ENCODE peak calls at places on chromosome 5, in five cellular contexts. C is lower lobe of right lung, H is GM23338, K is SJSA1, P is cardiac muscle cell. E is an unnamed sample.

GRCh38 chr5:128276537-128277216 is 193.1 kb downstream of the SLC12A2 start:
- DNase-seq in C (no peak), H (no peak), K (no peak), P (peak; percentile 44), E (peak; percentile 50)

GRCh38 chr5:172163346-172163745 is 24.7 kb downstream of the STK10 start:
- DNase-seq in C (no peak), H (no peak), K (no peak), P (no peak), E (no peak)

GRCh38 chr5:124996764-124997077 is 250.3 kb upstream of the ZNF608 start:
- DNase-seq in C (no peak), H (peak; percentile 81), K (peak; percentile 57), P (peak; percentile 31), E (peak; percentile 78)

GRCh38 chr5:115170128-115170923 is 618 bp upstream of the TRIM36 start:
- DNase-seq in C (peak; percentile 52), H (peak; percentile 73), K (no peak), P (no peak), E (no peak)

GRCh38 chr5:121006206-121006605 is 542.1 kb downstream of the PRR16 start:
- DNase-seq in C (no peak), H (no peak), K (no peak), P (no peak), E (no peak)

GRCh38 chr5:168714046-168714445 is 134.9 kb upstream of the PANK3 start:
- DNase-seq in C (no peak), H (no peak), K (peak; percentile 46), P (peak; percentile 25), E (peak; percentile 56)

GRCh38 chr5:169788168-169788567 is 151.1 kb downstream of the DOCK2 start:
- DNase-seq in C (no peak), H (no peak), K (peak; percentile 81), P (peak; percentile 50), E (peak; percentile 56)

GRCh38 chr5:150009671-150010387 is 9.3 kb downstream of the HMGXB3 start:
- DNase-seq in C (no peak), H (no peak), K (no peak), P (peak; percentile 58), E (no peak)

GRCh38 chr5:133930061-133930823 is 38.2 kb downstream of the C5orf15 start:
- DNase-seq in C (no peak), H (no peak), K (peak; percentile 78), P (peak; percentile 59), E (peak; percentile 66)

GRCh38 chr5:179119415-179120170 is 59.4 kb downstream of the ZNF354C start:
- DNase-seq in C (peak; percentile 26), H (no peak), K (no peak), P (no peak), E (no peak)

GRCh38 chr5:14467886-14468285 is 113.7 kb upstream of the OTULINL start:
- DNase-seq in C (no peak), H (no peak), K (no peak), P (no peak), E (peak; percentile 88)

GRCh38 chr5:153896701-153897100 is 142.0 kb downstream of the FAM114A2 start:
- DNase-seq in C (no peak), H (no peak), K (no peak), P (peak; percentile 2), E (peak; percentile 66)

GRCh38 chr5:149210968-149211495 is 60.6 kb upstream of the AFAP1L1 start:
- DNase-seq in C (no peak), H (peak; percentile 28), K (peak; percentile 93), P (peak; percentile 12), E (peak; percentile 47)

GRCh38 chr5:39461007-39461682 is 36.4 kb upstream of the DAB2 start:
- DNase-seq in C (peak; percentile 41), H (no peak), K (no peak), P (no peak), E (no peak)

GRCh38 chr5:174411513-174411819 is 312.9 kb upstream of the MSX2 start:
- DNase-seq in C (no peak), H (no peak), K (no peak), P (no peak), E (no peak)

GRCh38 chr5:66595877-66596790 is at the start of gene MAST4:
- DNase-seq in C (peak; percentile 92), H (peak; percentile 95), K (peak; percentile 73), P (peak; percentile 93), E (peak; percentile 91)

GRCh38 chr5:178590141-178590923 is at the start of gene COL23A1:
- DNase-seq in C (peak; percentile 68), H (peak; percentile 86), K (no peak), P (peak; percentile 60), E (peak; percentile 58)

GRCh38 chr5:126097881-126098280 is 325.3 kb upstream of the GRAMD2B start:
- DNase-seq in C (no peak), H (no peak), K (no peak), P (no peak), E (no peak)

GRCh38 chr5:173472164-173472563 is 143.9 kb upstream of the STC2 start:
- DNase-seq in C (no peak), H (no peak), K (peak; percentile 86), P (peak; percentile 98), E (peak; percentile 98)

GRCh38 chr5:133109655-133110483 is 58.1 kb downstream of the HSPA4 start:
- DNase-seq in C (no peak), H (peak; percentile 42), K (no peak), P (peak; percentile 44), E (no peak)

GRCh38 chr5:102663771-102664530 is 91.2 kb upstream of the PAM start:
- DNase-seq in C (no peak), H (no peak), K (no peak), P (no peak), E (peak; percentile 53)

GRCh38 chr5:157189223-157189622 is 8.6 kb downstream of the ITK start:
- DNase-seq in C (no peak), H (no peak), K (no peak), P (no peak), E (no peak)

GRCh38 chr5:60010328-60010727 is 116.8 kb upstream of the PDE4D start:
- DNase-seq in C (no peak), H (peak; percentile 39), K (no peak), P (no peak), E (no peak)

GRCh38 chr5:88675159-88675757 is 207.7 kb downstream of the MEF2C start:
- DNase-seq in C (no peak), H (no peak), K (no peak), P (no peak), E (no peak)

GRCh38 chr5:110639307-110639902 is 87.1 kb downstream of the TMEM232 start:
- DNase-seq in C (no peak), H (no peak), K (no peak), P (peak; percentile 23), E (peak; percentile 22)

GRCh38 chr5:53114988-53115387 is 5.4 kb upstream of the MOCS2 start:
- DNase-seq in C (no peak), H (peak; percentile 39), K (no peak), P (peak; percentile 39), E (peak; percentile 40)

GRCh38 chr5:180820788-180821321 is 18.2 kb upstream of the MGAT1 start:
- DNase-seq in C (no peak), H (no peak), K (no peak), P (peak; percentile 33), E (no peak)

GRCh38 chr5:180816608-180817534 is 14.3 kb upstream of the MGAT1 start:
- DNase-seq in C (no peak), H (no peak), K (no peak), P (peak; percentile 78), E (peak; percentile 47)

GRCh38 chr5:180818942-180819341 is 16.3 kb upstream of the MGAT1 start:
- DNase-seq in C (no peak), H (no peak), K (peak; percentile 20), P (no peak), E (no peak)

GRCh38 chr5:180817847-180818246 is 15.2 kb upstream of the MGAT1 start:
- DNase-seq in C (no peak), H (no peak), K (no peak), P (no peak), E (no peak)

DNA sequence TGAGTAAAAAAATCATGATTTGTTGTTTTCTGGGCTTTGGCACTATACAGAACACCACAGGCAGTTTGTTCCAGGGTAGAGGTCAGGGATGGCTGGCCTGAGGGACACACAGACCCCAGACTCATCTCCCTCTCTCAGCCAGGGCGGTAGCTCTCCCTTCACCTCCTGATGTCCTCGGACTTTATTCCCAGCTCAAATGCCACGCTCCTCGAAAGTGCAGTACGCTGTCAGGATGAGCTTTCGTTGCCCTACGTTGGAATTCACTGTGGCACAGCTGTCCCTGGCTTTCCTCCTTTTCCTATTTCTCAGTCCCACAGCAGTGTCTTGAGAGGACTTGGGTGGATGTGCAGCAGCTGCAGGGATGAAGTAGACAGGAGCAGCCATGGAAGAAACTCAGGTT is 15.7 kb upstream of the MGAT1 start:
- DNase-seq in C (no peak), H (no peak), K (peak; percentile 40), P (no peak), E (no peak)
- H3K4me3 ChIP-seq in C (no peak overlapping the region), H (no peak overlapping the region), K (no peak overlapping the region), P (no peak overlapping the region), E (no peak overlapping the region)

GRCh38 chr5:55407984-55408383 is 100.2 kb downstream of the MTREX start:
- DNase-seq in C (no peak), H (no peak), K (no peak), P (no peak), E (no peak)

GRCh38 chr5:55406292-55406691 is 98.5 kb downstream of the MTREX start:
- DNase-seq in C (no peak), H (peak; percentile 11), K (no peak), P (no peak), E (no peak)

GRCh38 chr5:55407059-55407684 is 99.4 kb downstream of the MTREX start:
- DNase-seq in C (no peak), H (peak; percentile 62), K (no peak), P (peak; percentile 71), E (peak; percentile 78)

DNA sequence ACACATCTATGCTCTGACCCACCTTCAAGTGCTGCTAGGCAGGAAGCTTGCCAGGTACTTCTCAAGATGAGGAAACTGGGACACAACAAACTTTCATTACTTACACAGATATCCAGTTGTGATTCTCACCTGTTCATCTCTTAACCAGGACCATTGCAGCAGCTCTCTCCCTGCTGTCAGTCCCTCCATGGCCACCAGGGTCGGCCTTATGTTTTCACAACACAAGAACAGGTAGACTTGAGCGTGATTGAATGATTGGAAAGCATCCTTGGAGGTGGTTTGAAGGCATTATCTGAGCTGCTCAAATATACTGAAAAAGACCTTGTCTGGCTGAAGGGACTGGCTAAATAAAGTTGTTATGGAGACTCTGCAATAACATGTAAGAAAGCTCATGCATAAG is 94.4 kb downstream of the MTREX start:
- DNase-seq in C (no peak), H (peak; percentile 53), K (no peak), P (no peak), E (no peak)
- H3K4me1 ChIP-seq in C (no peaks in the 10 kb centered on the region), H (no peaks in the 10 kb centered on the region), K (no peaks in the 10 kb centered on the region), P (no peaks in the 10 kb centered on the region), E (no peaks in the 10 kb centered on the region)

DNA sequence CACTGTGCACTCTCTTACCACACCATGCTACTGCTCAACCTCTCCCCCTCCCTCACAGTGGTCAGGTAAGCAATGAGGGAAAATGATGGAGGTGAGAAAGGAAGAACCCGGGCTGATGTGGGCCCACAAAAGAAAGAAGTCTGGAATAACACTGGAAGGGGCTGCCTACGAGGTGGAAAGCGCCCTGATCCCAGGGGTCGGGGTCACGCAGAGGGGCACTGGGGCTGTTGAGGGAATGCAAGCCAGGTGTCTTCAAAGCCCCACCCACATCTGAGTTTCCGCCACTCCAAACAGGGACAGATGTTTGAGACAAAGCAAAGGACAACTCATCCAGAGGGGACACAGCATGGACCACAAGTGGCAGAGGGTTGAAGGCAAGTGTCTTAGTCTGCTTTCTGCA is 4.2 kb downstream of the TNIP1 start:
- DNase-seq in C (no peak), H (no peak), K (no peak), P (no peak), E (no peak)
- H3K4me3 ChIP-seq in C (no peak overlapping the region), H (no peak overlapping the region), K (no peak overlapping the region), P (no peak overlapping the region), E (no peak overlapping the region)

GRCh38 chr5:56700711-56701110 is 114.6 kb upstream of the MAP3K1 start:
- DNase-seq in C (no peak), H (no peak), K (no peak), P (no peak), E (no peak)
- H3K4me1 ChIP-seq in C (peaks cover 11% of the 10 kb centered on the region), H (peaks cover 26% of the 10 kb centered on the region), K (peaks cover 9% of the 10 kb centered on the region), P (peaks cover 33% of the 10 kb centered on the region), E (no peaks in the 10 kb centered on the region)